ENCODE peak calls at places on chromosomes 12 and 14, in six cellular contexts. K, I, A, T, E and Q are unnamed samples.

GRCh38 chr12:54562720-54563356 is 13.4 kb downstream of the PDE1B start:
- DNase-seq in E (no peak), I (no peak), K (no peak), T (no peak), A (no peak), Q (no peak)

GRCh38 chr14:87133073-87133815 is 859.7 kb downstream of the GALC start:
- DNase-seq in A (no peak), K (no peak), E (no peak), I (no peak), T (no peak), Q (no peak)

GRCh38 chr12:49750027-49750977 is 8.9 kb downstream of the TMBIM6 start:
- DNase-seq in T (peak), I (peak), K (no peak), A (peak), E (no peak), Q (no peak)

GRCh38 chr14:24231263-24232120 is 675 bp downstream of the NEDD8 start:
- DNase-seq in E (no peak), A (no peak), K (no peak), T (no peak), I (no peak), Q (no peak)

GRCh38 chr14:63672417-63673180 is 30.9 kb upstream of the WDR89 start:
- DNase-seq in E (no peak), K (no peak), I (no peak), A (no peak), T (no peak), Q (no peak)

GRCh38 chr14:58082491-58083098 is 69.4 kb downstream of the ARMH4 start:
- DNase-seq in E (no peak), K (no peak), I (no peak), T (peak), A (peak), Q (no peak)

GRCh38 chr12:105231396-105231795 is 4.6 kb downstream of the APPL2 start:
- DNase-seq in A (no peak), E (no peak), T (no peak), I (no peak), K (no peak), Q (no peak)

GRCh38 chr12:98418357-98419075 is 96.9 kb upstream of the TMPO start:
- DNase-seq in E (no peak), T (peak), I (no peak), K (peak), A (peak), Q (no peak)

GRCh38 chr12:7555752-7556151 is 52.2 kb upstream of the CD163 start:
- DNase-seq in A (peak), K (no peak), I (no peak), T (peak), E (no peak), Q (no peak)

GRCh38 chr12:68001486-68002466 is 12.5 kb downstream of the IFNG-AS1 start:
- DNase-seq in I (peak), E (no peak), A (peak), T (no peak), K (no peak), Q (peak)

GRCh38 chr14:78985668-78986073 is 815.5 kb downstream of the NRXN3 start:
- DNase-seq in T (no peak), K (no peak), E (no peak), A (no peak), I (no peak), Q (no peak)

GRCh38 chr14:93619176-93619793 is 169.0 kb downstream of the PRIMA1 start:
- DNase-seq in T (peak), I (peak), E (no peak), K (no peak), A (peak), Q (peak)

GRCh38 chr12:131202592-131203378 is 249.1 kb downstream of the ADGRD1 start:
- DNase-seq in E (no peak), K (peak), T (no peak), A (no peak), I (no peak), Q (no peak)

GRCh38 chr12:15538881-15539280 is 216.6 kb downstream of the PTPRO start:
- DNase-seq in K (no peak), A (no peak), I (no peak), E (no peak), T (no peak), Q (no peak)

GRCh38 chr12:49084438-49084837 is 10.2 kb downstream of the DHH start:
- DNase-seq in T (no peak), K (no peak), I (no peak), E (no peak), A (no peak), Q (no peak)

GRCh38 chr14:63465347-63465746 is 77.8 kb downstream of the PPP2R5E start:
- DNase-seq in A (peak), K (no peak), E (no peak), T (no peak), I (no peak), Q (no peak)

GRCh38 chr14:79712302-79712950 is 498.9 kb downstream of the DIO2 start:
- DNase-seq in I (no peak), A (no peak), E (no peak), K (no peak), T (no peak), Q (no peak)

GRCh38 chr14:36300337-36300736 is 20.1 kb downstream of the MBIP start:
- DNase-seq in E (no peak), A (no peak), I (no peak), T (no peak), K (no peak), Q (no peak)

GRCh38 chr14:23514009-23514962 is 37.3 kb downstream of the ZFHX2 start:
- DNase-seq in E (no peak), T (no peak), A (no peak), K (no peak), I (no peak), Q (peak)